ENCODE peak calls at places on chromosomes 5 and 9, in four cellular contexts. One of them, this sample, is unnamed.

GRCh38 chr5:113214026-113214425 is 220.8 kb downstream of the TSSK1B start:
- DNase-seq in GM12878: no peak
- DNase-seq in stomach: no peak
- DNase-seq in tibial nerve: no peak
- DNase-seq in this sample: no peak

GRCh38 chr5:10635257-10635860 is 71.5 kb downstream of the ANKRD33B start:
- DNase-seq in tibial nerve: no peak
- DNase-seq in GM12878: peak
- DNase-seq in stomach: no peak
- DNase-seq in this sample: no peak

GRCh38 chr9:4781408-4781807 is 11.3 kb upstream of the RCL1 start:
- DNase-seq in stomach: no peak
- DNase-seq in tibial nerve: no peak
- DNase-seq in GM12878: no peak
- DNase-seq in this sample: no peak

GRCh38 chr5:164600166-164600715 is 1094.8 kb downstream of the MAT2B start:
- DNase-seq in GM12878: no peak
- DNase-seq in tibial nerve: no peak
- DNase-seq in stomach: no peak
- DNase-seq in this sample: no peak

GRCh38 chr9:122016789-122017188 is 76.3 kb downstream of the TTLL11 start:
- DNase-seq in GM12878: no peak
- DNase-seq in stomach: no peak
- DNase-seq in tibial nerve: no peak
- DNase-seq in this sample: no peak

GRCh38 chr9:5425006-5425628 is 12.6 kb downstream of the PLGRKT start:
- DNase-seq in stomach: no peak
- DNase-seq in GM12878: peak
- DNase-seq in tibial nerve: no peak
- DNase-seq in this sample: no peak

GRCh38 chr5:13606051-13606450 is 338.4 kb downstream of the DNAH5 start:
- DNase-seq in stomach: no peak
- DNase-seq in tibial nerve: no peak
- DNase-seq in GM12878: no peak
- DNase-seq in this sample: no peak

GRCh38 chr9:127536499-127536898 is 75.6 kb upstream of the STXBP1 start:
- DNase-seq in stomach: no peak
- DNase-seq in tibial nerve: no peak
- DNase-seq in GM12878: no peak
- DNase-seq in this sample: no peak

GRCh38 chr5:138626333-138626944 is 51.2 kb upstream of the HSPA9 start:
- DNase-seq in GM12878: no peak
- DNase-seq in stomach: no peak
- DNase-seq in tibial nerve: no peak
- DNase-seq in this sample: peak

GRCh38 chr9:805151-805550 is 36.3 kb upstream of the DMRT1 start:
- DNase-seq in GM12878: no peak
- DNase-seq in tibial nerve: no peak
- DNase-seq in stomach: no peak
- DNase-seq in this sample: no peak

GRCh38 chr5:93967923-93968322 is 226.5 kb upstream of the POU5F2 start:
- DNase-seq in GM12878: no peak
- DNase-seq in stomach: no peak
- DNase-seq in tibial nerve: no peak
- DNase-seq in this sample: no peak

GRCh38 chr5:172688735-172689572 is 47.9 kb downstream of the NEURL1B start:
- DNase-seq in stomach: peak
- DNase-seq in tibial nerve: no peak
- DNase-seq in GM12878: no peak
- DNase-seq in this sample: peak

GRCh38 chr5:115939059-115939458 is 23.2 kb upstream of the LVRN start:
- DNase-seq in tibial nerve: no peak
- DNase-seq in GM12878: no peak
- DNase-seq in stomach: no peak
- DNase-seq in this sample: no peak

GRCh38 chr5:157253547-157253946 is 12.4 kb upstream of the CYFIP2 start:
- DNase-seq in stomach: peak
- DNase-seq in tibial nerve: peak
- DNase-seq in GM12878: no peak
- DNase-seq in this sample: no peak

GRCh38 chr5:83364322-83365299 is 106.9 kb upstream of the VCAN start:
- DNase-seq in GM12878: peak
- DNase-seq in tibial nerve: no peak
- DNase-seq in stomach: no peak
- DNase-seq in this sample: no peak

GRCh38 chr5:90096415-90097081 is 313.0 kb downstream of the CETN3 start:
- DNase-seq in stomach: peak
- DNase-seq in tibial nerve: no peak
- DNase-seq in GM12878: no peak
- DNase-seq in this sample: no peak

GRCh38 chr9:128323192-128323730 is 622 bp downstream of the COQ4 start:
- DNase-seq in GM12878: no peak
- DNase-seq in stomach: no peak
- DNase-seq in tibial nerve: no peak
- DNase-seq in this sample: no peak

GRCh38 chr5:181042036-181042435 is 2.0 kb downstream of the BTNL9 start:
- DNase-seq in stomach: no peak
- DNase-seq in GM12878: no peak
- DNase-seq in tibial nerve: no peak
- DNase-seq in this sample: no peak
- H3K27ac ChIP-seq in stomach: no peak
- H3K27ac ChIP-seq in GM12878: no peak
- H3K27ac ChIP-seq in tibial nerve: no peak
- H3K27ac ChIP-seq in this sample: no peak

GRCh38 chr5:92145852-92146251 is 762.7 kb upstream of the ARRDC3 start:
- DNase-seq in tibial nerve: no peak
- DNase-seq in GM12878: no peak
- DNase-seq in stomach: no peak
- DNase-seq in this sample: no peak
- TF ChIP-seq EP300 in tibial nerve: no peak
- TF ChIP-seq EP300 in GM12878: no peak
- TF ChIP-seq EP300 in stomach: no peak
- TF ChIP-seq EP300 in this sample: no peak

GRCh38 chr9:27150758-27151431 is 41.9 kb downstream of the TEK start:
- DNase-seq in GM12878: no peak
- DNase-seq in tibial nerve: no peak
- DNase-seq in stomach: no peak
- DNase-seq in this sample: no peak
- H3K27ac ChIP-seq in GM12878: no peak
- H3K27ac ChIP-seq in tibial nerve: peak
- H3K27ac ChIP-seq in stomach: no peak
- H3K27ac ChIP-seq in this sample: peak

GRCh38 chr9:135392511-135392910 is 87.1 kb upstream of the PPP1R26 start:
- DNase-seq in stomach: no peak
- DNase-seq in GM12878: no peak
- DNase-seq in tibial nerve: no peak
- DNase-seq in this sample: no peak
- TF ChIP-seq EP300 in stomach: no peak
- TF ChIP-seq EP300 in GM12878: no peak
- TF ChIP-seq EP300 in tibial nerve: no peak
- TF ChIP-seq EP300 in this sample: no peak